ENCODE peak calls at places on chromosomes 11 and 22, in six cellular contexts. One of them, this sample, is unnamed. For H3K4me1, the result is how much of the 10 kb centered on the place peaks cover.

GRCh38 chr11:25734592-25735211 is 597.2 kb upstream of the ANO3 start:
- DNase-seq in heart left ventricle: no peak
- DNase-seq in adrenal gland: no peak
- DNase-seq in tibial nerve: no peak
- DNase-seq in A549: no peak
- DNase-seq in right lobe of liver: no peak
- DNase-seq in this sample: no peak

GRCh38 chr11:68999093-68999747 is 13.8 kb downstream of the MRGPRF start:
- DNase-seq in adrenal gland: no peak
- DNase-seq in right lobe of liver: no peak
- DNase-seq in heart left ventricle: no peak
- DNase-seq in A549: no peak
- DNase-seq in tibial nerve: no peak
- DNase-seq in this sample: no peak

GRCh38 chr11:14537134-14537599 is 17.0 kb upstream of the PSMA1 start:
- DNase-seq in right lobe of liver: no peak
- DNase-seq in adrenal gland: peak
- DNase-seq in tibial nerve: peak
- DNase-seq in A549: peak
- DNase-seq in heart left ventricle: no peak
- DNase-seq in this sample: no peak

GRCh38 chr22:49544286-49544685 is 283.4 kb downstream of the BRD1 start:
- DNase-seq in tibial nerve: no peak
- DNase-seq in heart left ventricle: no peak
- DNase-seq in adrenal gland: no peak
- DNase-seq in A549: no peak
- DNase-seq in right lobe of liver: no peak
- DNase-seq in this sample: no peak

GRCh38 chr11:46009647-46010046 is 87.2 kb downstream of the LARGE2 start:
- DNase-seq in adrenal gland: no peak
- DNase-seq in right lobe of liver: no peak
- DNase-seq in tibial nerve: no peak
- DNase-seq in A549: no peak
- DNase-seq in heart left ventricle: no peak
- DNase-seq in this sample: no peak

GRCh38 chr11:96051820-96052219 is 127.9 kb upstream of the MTMR2 start:
- DNase-seq in tibial nerve: no peak
- DNase-seq in adrenal gland: no peak
- DNase-seq in right lobe of liver: no peak
- DNase-seq in A549: no peak
- DNase-seq in heart left ventricle: no peak
- DNase-seq in this sample: no peak

GRCh38 chr22:20080445-20080775 is 369 bp downstream of the DGCR8 start:
- DNase-seq in tibial nerve: peak
- DNase-seq in heart left ventricle: peak
- DNase-seq in right lobe of liver: peak
- DNase-seq in adrenal gland: peak
- DNase-seq in A549: peak
- DNase-seq in this sample: no peak

GRCh38 chr11:102655547-102655946 is 30.4 kb upstream of the MMP20 start:
- DNase-seq in A549: no peak
- DNase-seq in adrenal gland: no peak
- DNase-seq in tibial nerve: no peak
- DNase-seq in heart left ventricle: no peak
- DNase-seq in right lobe of liver: no peak
- DNase-seq in this sample: no peak

GRCh38 chr22:46062232-46062615 is 85.3 kb upstream of the WNT7B start:
- DNase-seq in right lobe of liver: no peak
- DNase-seq in tibial nerve: no peak
- DNase-seq in A549: no peak
- DNase-seq in adrenal gland: peak
- DNase-seq in heart left ventricle: no peak
- DNase-seq in this sample: no peak

GRCh38 chr11:26580929-26581328 is 8.9 kb upstream of the MUC15 start:
- DNase-seq in adrenal gland: no peak
- DNase-seq in right lobe of liver: no peak
- DNase-seq in A549: peak
- DNase-seq in heart left ventricle: no peak
- DNase-seq in tibial nerve: no peak
- DNase-seq in this sample: no peak

GRCh38 chr11:118923721-118924587 is 1.8 kb downstream of the BCL9L start:
- DNase-seq in heart left ventricle: peak
- DNase-seq in adrenal gland: no peak
- DNase-seq in A549: no peak
- DNase-seq in tibial nerve: no peak
- DNase-seq in right lobe of liver: peak
- DNase-seq in this sample: no peak

GRCh38 chr11:104432526-104432925 is 268.6 kb upstream of the PDGFD start:
- DNase-seq in right lobe of liver: no peak
- DNase-seq in A549: no peak
- DNase-seq in tibial nerve: no peak
- DNase-seq in heart left ventricle: no peak
- DNase-seq in adrenal gland: no peak
- DNase-seq in this sample: peak

GRCh38 chr11:113449743-113450142 is 25.5 kb downstream of the DRD2 start:
- DNase-seq in heart left ventricle: no peak
- DNase-seq in right lobe of liver: no peak
- DNase-seq in A549: no peak
- DNase-seq in tibial nerve: no peak
- DNase-seq in adrenal gland: no peak
- DNase-seq in this sample: no peak

GRCh38 chr11:101715281-101715680 is 131.5 kb upstream of the TRPC6 start:
- DNase-seq in heart left ventricle: no peak
- DNase-seq in right lobe of liver: no peak
- DNase-seq in tibial nerve: no peak
- DNase-seq in adrenal gland: no peak
- DNase-seq in A549: no peak
- DNase-seq in this sample: no peak

GRCh38 chr11:47185305-47186075 is 744 bp downstream of the PACSIN3 start:
- DNase-seq in A549: peak
- DNase-seq in adrenal gland: peak
- DNase-seq in right lobe of liver: peak
- DNase-seq in heart left ventricle: peak
- DNase-seq in tibial nerve: peak
- DNase-seq in this sample: no peak

GRCh38 chr11:11345099-11345498 is 8.0 kb downstream of the CSNK2A3 start:
- DNase-seq in heart left ventricle: no peak
- DNase-seq in right lobe of liver: peak
- DNase-seq in A549: no peak
- DNase-seq in tibial nerve: no peak
- DNase-seq in adrenal gland: no peak
- DNase-seq in this sample: no peak

GRCh38 chr22:40128989-40129388 is 48.7 kb upstream of the TNRC6B start:
- DNase-seq in adrenal gland: no peak
- DNase-seq in right lobe of liver: no peak
- DNase-seq in tibial nerve: no peak
- DNase-seq in A549: no peak
- DNase-seq in heart left ventricle: no peak
- DNase-seq in this sample: no peak

GRCh38 chr22:37777122-37777687 is 30.5 kb upstream of the GCAT start:
- DNase-seq in right lobe of liver: peak
- DNase-seq in tibial nerve: peak
- DNase-seq in A549: no peak
- DNase-seq in adrenal gland: peak
- DNase-seq in heart left ventricle: peak
- DNase-seq in this sample: peak

GRCh38 chr11:5267033-5267563 is 2.6 kb downstream of the HBE1 start:
- DNase-seq in right lobe of liver: no peak
- DNase-seq in heart left ventricle: no peak
- DNase-seq in adrenal gland: no peak
- DNase-seq in A549: no peak
- DNase-seq in tibial nerve: no peak
- DNase-seq in this sample: no peak
- TF ChIP-seq POLR2A in right lobe of liver: no peak
- TF ChIP-seq POLR2A in heart left ventricle: no peak
- TF ChIP-seq POLR2A in adrenal gland: no peak
- TF ChIP-seq POLR2A in A549: no peak
- TF ChIP-seq POLR2A in tibial nerve: no peak
- TF ChIP-seq POLR2A in this sample: no peak

GRCh38 chr11:73286240-73286810 is 14.2 kb downstream of the P2RY6 start:
- DNase-seq in heart left ventricle: no peak
- DNase-seq in tibial nerve: no peak
- DNase-seq in A549: no peak
- DNase-seq in right lobe of liver: no peak
- DNase-seq in adrenal gland: no peak
- DNase-seq in this sample: no peak

GRCh38 chr11:73285721-73286120 is 13.6 kb downstream of the P2RY6 start:
- DNase-seq in tibial nerve: no peak
- DNase-seq in right lobe of liver: no peak
- DNase-seq in adrenal gland: no peak
- DNase-seq in heart left ventricle: peak
- DNase-seq in A549: no peak
- DNase-seq in this sample: no peak

GRCh38 chr11:73281796-73282660 is 9.9 kb downstream of the P2RY6 start:
- DNase-seq in adrenal gland: no peak
- DNase-seq in tibial nerve: no peak
- DNase-seq in A549: no peak
- DNase-seq in right lobe of liver: no peak
- DNase-seq in heart left ventricle: peak
- DNase-seq in this sample: no peak

GRCh38 chr11:73283316-73284035 is 11.3 kb downstream of the P2RY6 start:
- DNase-seq in right lobe of liver: no peak
- DNase-seq in heart left ventricle: peak
- DNase-seq in tibial nerve: no peak
- DNase-seq in adrenal gland: no peak
- DNase-seq in A549: no peak
- DNase-seq in this sample: no peak

GRCh38 chr11:73284106-73284505 is 12.0 kb downstream of the P2RY6 start:
- DNase-seq in right lobe of liver: no peak
- DNase-seq in adrenal gland: no peak
- DNase-seq in heart left ventricle: peak
- DNase-seq in A549: no peak
- DNase-seq in tibial nerve: no peak
- DNase-seq in this sample: no peak
- H3K4me1 ChIP-seq in right lobe of liver: under half
- H3K4me1 ChIP-seq in adrenal gland: under half
- H3K4me1 ChIP-seq in heart left ventricle: half or more
- H3K4me1 ChIP-seq in A549: under half
- H3K4me1 ChIP-seq in tibial nerve: under half
- H3K4me1 ChIP-seq in this sample: under half

GRCh38 chr11:76588455-76589325 is 81.9 kb downstream of the LRRC32 start:
- DNase-seq in tibial nerve: peak
- DNase-seq in heart left ventricle: peak
- DNase-seq in right lobe of liver: peak
- DNase-seq in A549: no peak
- DNase-seq in adrenal gland: peak
- DNase-seq in this sample: no peak
- TF ChIP-seq POLR2A in tibial nerve: no peak
- TF ChIP-seq POLR2A in heart left ventricle: no peak
- TF ChIP-seq POLR2A in right lobe of liver: no peak
- TF ChIP-seq POLR2A in A549: no peak
- TF ChIP-seq POLR2A in adrenal gland: no peak
- TF ChIP-seq POLR2A in this sample: no peak

GRCh38 chr11:65945941-65946558 is 770 bp downstream of the TSGA10IP start:
- DNase-seq in heart left ventricle: no peak
- DNase-seq in tibial nerve: no peak
- DNase-seq in adrenal gland: no peak
- DNase-seq in A549: no peak
- DNase-seq in right lobe of liver: no peak
- DNase-seq in this sample: no peak

GRCh38 chr11:65946655-65947054 is 1.4 kb downstream of the TSGA10IP start:
- DNase-seq in tibial nerve: no peak
- DNase-seq in adrenal gland: no peak
- DNase-seq in heart left ventricle: no peak
- DNase-seq in right lobe of liver: no peak
- DNase-seq in A549: no peak
- DNase-seq in this sample: no peak

GRCh38 chr11:65944767-65945166 is 513 bp upstream of the TSGA10IP start:
- DNase-seq in right lobe of liver: no peak
- DNase-seq in heart left ventricle: no peak
- DNase-seq in A549: no peak
- DNase-seq in tibial nerve: no peak
- DNase-seq in adrenal gland: no peak
- DNase-seq in this sample: no peak

GRCh38 chr11:65944191-65944590 is 1.1 kb upstream of the TSGA10IP start:
- DNase-seq in heart left ventricle: no peak
- DNase-seq in right lobe of liver: no peak
- DNase-seq in A549: no peak
- DNase-seq in adrenal gland: no peak
- DNase-seq in tibial nerve: no peak
- DNase-seq in this sample: no peak

DNA sequence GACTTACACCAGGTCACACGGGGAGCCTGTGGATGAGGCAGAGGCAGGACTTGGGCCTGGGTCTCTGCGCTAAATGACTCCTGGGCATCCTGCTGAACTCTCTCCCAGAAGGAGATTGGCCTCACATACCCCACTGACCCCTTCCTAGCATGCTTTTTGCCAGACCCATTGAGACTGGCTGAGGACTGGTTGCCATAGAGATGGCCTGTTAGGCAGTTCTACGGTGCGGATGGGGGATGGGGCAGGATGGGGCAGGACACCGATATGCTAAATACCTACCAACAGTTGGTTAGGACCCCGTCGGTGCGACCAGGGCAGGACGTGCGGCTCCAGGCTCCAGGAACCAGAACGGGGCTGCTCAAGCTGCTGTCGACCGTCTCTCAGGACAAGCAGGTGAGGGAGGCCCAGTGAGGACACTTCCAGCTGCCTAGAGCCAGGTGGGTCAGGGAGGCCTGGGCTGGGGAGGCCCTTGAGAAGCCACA is at the start of gene TSGA10IP:
- DNase-seq in heart left ventricle: no peak
- DNase-seq in tibial nerve: no peak
- DNase-seq in right lobe of liver: no peak
- DNase-seq in A549: no peak
- DNase-seq in adrenal gland: no peak
- DNase-seq in this sample: no peak
- H3K4me1 ChIP-seq in heart left ventricle: under half
- H3K4me1 ChIP-seq in tibial nerve: under half
- H3K4me1 ChIP-seq in right lobe of liver: under half
- H3K4me1 ChIP-seq in A549: under half
- H3K4me1 ChIP-seq in adrenal gland: under half
- H3K4me1 ChIP-seq in this sample: under half

DNA sequence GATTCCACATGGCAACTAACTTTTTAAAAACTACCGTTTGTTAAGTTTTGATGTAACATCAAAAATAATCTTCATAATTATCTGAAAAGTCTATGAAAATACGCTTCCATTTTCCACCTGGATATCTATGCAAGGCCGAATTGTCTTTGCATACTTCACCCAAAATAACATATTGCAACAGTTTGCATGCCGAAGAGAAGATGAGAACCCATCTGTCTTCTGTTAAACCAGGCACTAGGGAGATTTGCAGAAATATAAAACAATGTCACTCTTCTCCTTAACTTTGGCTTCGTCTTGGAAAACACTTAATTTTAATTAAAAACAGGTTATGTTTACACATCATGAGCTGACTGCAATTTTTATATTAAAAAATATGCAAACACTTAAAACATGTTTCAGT is 1325.8 kb downstream of the TBC1D22A start:
- DNase-seq in right lobe of liver: no peak
- DNase-seq in A549: no peak
- DNase-seq in tibial nerve: no peak
- DNase-seq in adrenal gland: no peak
- DNase-seq in heart left ventricle: no peak
- DNase-seq in this sample: no peak
- TF ChIP-seq POLR2A in right lobe of liver: no peak
- TF ChIP-seq POLR2A in A549: no peak
- TF ChIP-seq POLR2A in tibial nerve: no peak
- TF ChIP-seq POLR2A in adrenal gland: no peak
- TF ChIP-seq POLR2A in heart left ventricle: no peak
- TF ChIP-seq POLR2A in this sample: no peak

This sample was measured in HCT116.